ENCODE peak calls at places on chromosomes 1 and 21, in ten cellular contexts. W is K562, T is endothelial cell of umbilical vein, G is sigmoid colon, C is prostate gland, F is stomach, I is GM23338, U is H1, R is transverse colon, Z is Panc1. Q is an unnamed sample. For H3K4me1, the result is how much of the 10 kb centered on the place peaks cover.

GRCh38 chr1:43143441-43143888 is 28.6 kb downstream of the EBNA1BP2 start:
- DNase-seq in W (peak), T (peak), G (no peak), C (no peak), F (no peak), I (peak), U (peak), R (no peak), Z (peak), Q (no peak)

GRCh38 chr1:193234523-193234922 is 48.1 kb upstream of the B3GALT2 start:
- DNase-seq in W (no peak), T (peak), G (no peak), C (no peak), F (no peak), I (no peak), U (no peak), R (no peak), Z (no peak), Q (no peak)

GRCh38 chr1:212721388-212722247 is 22.0 kb upstream of the BATF3 start:
- DNase-seq in W (peak), T (peak), G (no peak), C (peak), F (peak), I (no peak), U (no peak), R (no peak), Z (peak), Q (no peak)

GRCh38 chr1:46506470-46507219 is 17.0 kb downstream of the DMBX1 start:
- DNase-seq in W (peak), T (no peak), G (no peak), C (no peak), F (no peak), I (no peak), U (no peak), R (no peak), Z (no peak), Q (no peak)

GRCh38 chr1:15989776-15990175 is 13.9 kb upstream of the ZBTB17 start:
- DNase-seq in W (no peak), T (no peak), G (no peak), C (no peak), F (no peak), I (no peak), U (no peak), R (no peak), Z (no peak), Q (no peak)

GRCh38 chr1:222923506-222923905 is 108.7 kb downstream of the DISP1 start:
- DNase-seq in W (no peak), T (no peak), G (no peak), C (no peak), F (no peak), I (no peak), U (no peak), R (no peak), Z (no peak), Q (no peak)

GRCh38 chr1:89454845-89455521 is 69.6 kb upstream of the LRRC8B start:
- DNase-seq in W (peak), T (peak), G (no peak), C (peak), F (peak), I (peak), U (no peak), R (peak), Z (peak), Q (no peak)

GRCh38 chr1:151970641-151971040 is 23.0 kb downstream of the S100A10 start:
- DNase-seq in W (peak), T (no peak), G (no peak), C (no peak), F (no peak), I (no peak), U (no peak), R (peak), Z (no peak), Q (no peak)

GRCh38 chr1:228037401-228038386 is 30.9 kb downstream of the WNT3A start:
- DNase-seq in W (peak), T (peak), G (peak), C (no peak), F (peak), I (peak), U (no peak), R (no peak), Z (no peak), Q (no peak)

GRCh38 chr1:26724118-26724517 is 28.3 kb downstream of the ARID1A start:
- DNase-seq in W (no peak), T (no peak), G (no peak), C (no peak), F (no peak), I (no peak), U (no peak), R (no peak), Z (no peak), Q (no peak)

GRCh38 chr1:101291562-101292035 is 54.8 kb downstream of the S1PR1 start:
- DNase-seq in W (no peak), T (peak), G (no peak), C (no peak), F (no peak), I (no peak), U (no peak), R (no peak), Z (no peak), Q (peak)

GRCh38 chr1:185528084-185528656 is 206.0 kb upstream of the HMCN1 start:
- DNase-seq in W (peak), T (no peak), G (no peak), C (no peak), F (no peak), I (no peak), U (no peak), R (no peak), Z (no peak), Q (no peak)

GRCh38 chr1:219529116-219529515 is 83.8 kb downstream of the ZC3H11B start:
- DNase-seq in W (no peak), T (no peak), G (no peak), C (no peak), F (no peak), I (peak), U (no peak), R (no peak), Z (no peak), Q (no peak)

GRCh38 chr1:215004121-215004837 is 78.3 kb upstream of the KCNK2 start:
- DNase-seq in W (no peak), T (no peak), G (no peak), C (no peak), F (no peak), I (no peak), U (no peak), R (no peak), Z (no peak), Q (no peak)

GRCh38 chr1:53592521-53592982 is 133.4 kb downstream of the DMRTB1 start:
- DNase-seq in W (no peak), T (no peak), G (peak), C (peak), F (peak), I (peak), U (peak), R (peak), Z (no peak), Q (peak)

GRCh38 chr1:173532237-173532636 is 55.1 kb downstream of the PRDX6 start:
- DNase-seq in W (no peak), T (no peak), G (no peak), C (no peak), F (no peak), I (no peak), U (no peak), R (no peak), Z (no peak), Q (no peak)

GRCh38 chr1:185720633-185721272 is 13.4 kb upstream of the HMCN1 start:
- DNase-seq in W (peak), T (peak), G (no peak), C (no peak), F (no peak), I (peak), U (no peak), R (no peak), Z (no peak), Q (no peak)

GRCh38 chr1:167905671-167906070 is 8.3 kb downstream of the ADCY10 start:
- DNase-seq in W (no peak), T (peak), G (no peak), C (no peak), F (no peak), I (no peak), U (no peak), R (no peak), Z (no peak), Q (no peak)

GRCh38 chr21:31457675-31458074 is 113.6 kb upstream of the TIAM1 start:
- DNase-seq in W (peak), T (no peak), G (peak), C (no peak), F (no peak), I (peak), U (no peak), R (no peak), Z (no peak), Q (no peak)

GRCh38 chr1:169999357-169999756 is 75.1 kb downstream of the KIFAP3 start:
- DNase-seq in W (no peak), T (peak), G (no peak), C (no peak), F (no peak), I (no peak), U (no peak), R (no peak), Z (peak), Q (no peak)

GRCh38 chr1:163528710-163529348 is 207.1 kb downstream of the NUF2 start:
- DNase-seq in W (peak), T (peak), G (no peak), C (no peak), F (peak), I (peak), U (no peak), R (peak), Z (peak), Q (no peak)

GRCh38 chr1:6343506-6344405 is 49.8 kb downstream of the ACOT7 start:
- DNase-seq in W (peak), T (peak), G (peak), C (peak), F (peak), I (peak), U (peak), R (peak), Z (peak), Q (no peak)

GRCh38 chr1:44507490-44508396 is 102.7 kb downstream of the RNF220 start:
- DNase-seq in W (no peak), T (no peak), G (no peak), C (no peak), F (no peak), I (peak), U (no peak), R (no peak), Z (no peak), Q (no peak)

GRCh38 chr1:50279622-50280320 is 143.5 kb downstream of the DMRTA2 start:
- DNase-seq in W (peak), T (peak), G (no peak), C (no peak), F (no peak), I (peak), U (no peak), R (no peak), Z (no peak), Q (no peak)

GRCh38 chr1:240831191-240831631 is 219.3 kb upstream of the GREM2 start:
- DNase-seq in W (no peak), T (peak), G (no peak), C (no peak), F (no peak), I (no peak), U (no peak), R (no peak), Z (no peak), Q (no peak)

GRCh38 chr1:28123461-28123961 is 35.1 kb upstream of the EYA3 start:
- DNase-seq in W (no peak), T (no peak), G (no peak), C (no peak), F (no peak), I (no peak), U (no peak), R (no peak), Z (no peak), Q (no peak)

GRCh38 chr1:196305216-196305615 is 303.0 kb downstream of the KCNT2 start:
- DNase-seq in W (no peak), T (no peak), G (no peak), C (no peak), F (no peak), I (no peak), U (no peak), R (no peak), Z (no peak), Q (no peak)
- H3K4me3 ChIP-seq in W (no peak), T (no peak), G (no peak), C (no peak), F (no peak), I (no peak), U (no peak), R (no peak), Z (no peak), Q (no peak)

GRCh38 chr1:23524163-23524562 is 6.9 kb downstream of the E2F2 start:
- DNase-seq in W (no peak), T (no peak), G (no peak), C (no peak), F (no peak), I (no peak), U (no peak), R (peak), Z (no peak), Q (no peak)
- H3K4me1 ChIP-seq in W (under half), T (under half), G (under half), C (under half), F (under half), I (under half), U (under half), R (half or more), Z (under half), Q (under half)

GRCh38 chr1:2229032-2229920 is 1.2 kb downstream of the SKI start:
- DNase-seq in W (peak), T (peak), G (peak), C (peak), F (peak), I (peak), U (no peak), R (peak), Z (no peak), Q (no peak)
- TF ChIP-seq POLR2AphosphoS5 in W (no peak), T (peak), G (peak), C (peak), F (peak), I (no peak), U (no peak), R (peak), Z (no peak), Q (peak)

DNA sequence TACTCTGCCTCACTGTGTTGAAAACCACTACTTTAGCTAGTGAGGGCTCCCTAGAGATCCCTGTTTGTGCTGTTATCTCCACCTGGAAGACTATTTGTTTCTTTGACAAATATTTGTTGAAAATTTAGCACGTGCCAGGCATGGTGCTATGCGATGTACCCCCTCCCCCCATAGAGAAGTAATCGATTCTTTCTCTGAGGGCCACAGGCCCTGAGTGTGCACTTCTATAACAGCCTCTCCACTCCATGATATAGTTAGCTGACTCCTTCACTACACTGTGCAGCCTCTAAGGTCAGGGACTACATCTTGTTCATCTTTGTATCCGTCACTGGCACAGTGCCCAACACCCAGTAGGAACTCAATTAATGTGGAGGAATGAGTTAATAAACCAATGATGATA is 17.3 kb upstream of the RBM15 start:
- DNase-seq in W (no peak), T (no peak), G (no peak), C (no peak), F (no peak), I (no peak), U (no peak), R (no peak), Z (no peak), Q (no peak)
- H3K4me3 ChIP-seq in W (no peak), T (no peak), G (no peak), C (no peak), F (no peak), I (no peak), U (no peak), R (no peak), Z (no peak), Q (no peak)

GRCh38 chr1:208176654-208177053 is 67.5 kb downstream of the PLXNA2 start:
- DNase-seq in W (no peak), T (no peak), G (no peak), C (no peak), F (no peak), I (no peak), U (no peak), R (no peak), Z (no peak), Q (no peak)
- H3K4me1 ChIP-seq in W (under half), T (half or more), G (under half), C (under half), F (under half), I (under half), U (under half), R (under half), Z (under half), Q (under half)

DNA sequence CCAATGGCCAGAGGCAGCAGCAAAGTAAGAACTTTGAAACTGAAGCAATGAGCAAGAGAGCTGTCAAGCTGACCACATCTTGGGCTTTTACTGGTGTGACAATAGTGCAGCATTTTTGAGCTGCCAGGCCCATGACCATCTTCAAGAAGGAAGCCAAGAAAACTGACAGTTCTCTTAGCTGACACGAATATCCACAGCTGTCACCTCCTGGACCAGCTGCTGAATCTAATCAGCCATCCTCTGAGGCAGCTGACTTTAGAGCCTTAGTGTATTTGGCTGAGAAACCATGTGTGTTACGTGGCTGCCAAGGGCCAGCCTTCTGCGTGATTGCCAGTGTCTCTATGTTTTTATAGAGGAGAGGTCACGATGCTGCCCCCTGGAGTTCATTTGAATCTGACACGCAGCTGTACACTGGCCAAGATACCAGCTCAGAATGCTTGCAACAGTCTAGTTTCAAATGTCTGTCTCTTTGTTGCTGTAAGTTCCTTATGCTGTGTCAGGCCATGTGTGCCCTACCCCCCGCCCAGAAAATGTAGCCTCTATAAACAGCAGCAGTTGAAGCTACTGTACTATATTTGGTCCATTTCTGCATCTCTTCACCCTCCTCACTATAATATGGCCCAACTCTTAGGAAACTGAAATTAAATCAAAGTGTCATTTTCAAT is 39.7 kb downstream of the PALMD start:
- DNase-seq in W (peak), T (peak), G (peak), C (peak), F (peak), I (peak), U (peak), R (peak), Z (peak), Q (peak)
- TF ChIP-seq POLR2AphosphoS5 in W (no peak), T (peak), G (no peak), C (peak), F (peak), I (no peak), U (no peak), R (no peak), Z (no peak), Q (no peak)

GRCh38 chr21:36641886-36642285 is 57.0 kb upstream of the SIM2 start:
- DNase-seq in W (no peak), T (no peak), G (no peak), C (no peak), F (no peak), I (no peak), U (no peak), R (no peak), Z (no peak), Q (no peak)

GRCh38 chr21:36641346-36641745 is 57.6 kb upstream of the SIM2 start:
- DNase-seq in W (no peak), T (no peak), G (no peak), C (no peak), F (no peak), I (no peak), U (no peak), R (no peak), Z (no peak), Q (no peak)

GRCh38 chr21:36639769-36640168 is 59.1 kb upstream of the SIM2 start:
- DNase-seq in W (no peak), T (no peak), G (no peak), C (no peak), F (no peak), I (no peak), U (no peak), R (no peak), Z (no peak), Q (no peak)

GRCh38 chr21:36642777-36643176 is 56.1 kb upstream of the SIM2 start:
- DNase-seq in W (no peak), T (no peak), G (no peak), C (no peak), F (peak), I (no peak), U (no peak), R (no peak), Z (no peak), Q (no peak)

GRCh38 chr21:36640260-36641244 is 58.4 kb upstream of the SIM2 start:
- DNase-seq in W (no peak), T (peak), G (no peak), C (no peak), F (no peak), I (peak), U (no peak), R (no peak), Z (no peak), Q (no peak)
- H3K4me3 ChIP-seq in W (no peak), T (no peak), G (no peak), C (no peak), F (no peak), I (no peak), U (no peak), R (no peak), Z (no peak), Q (no peak)

GRCh38 chr21:29149771-29150425 is 19.5 kb downstream of the MAP3K7CL start:
- DNase-seq in W (no peak), T (peak), G (no peak), C (peak), F (no peak), I (no peak), U (no peak), R (no peak), Z (no peak), Q (no peak)
- H3K4me1 ChIP-seq in W (under half), T (under half), G (under half), C (under half), F (under half), I (under half), U (under half), R (under half), Z (under half), Q (under half)